ENCODE peak calls at places on chromosome 1, in eight cellular contexts. U is hepatocyte; Q is effector CD4-positive, alpha-beta T cell; F is NCI-H69; K is endothelial cell; L is naive thymus-derived CD4-positive, alpha-beta T cell; S is cerebellar cortex; Z is stimulated activated CD4-positive, alpha-beta T cell treated with anti-CD3 and anti-CD28 coated beads, Interleukin-1b, Interleukin-23, amount 100 ng/mL, for 1 hour. O is an unnamed sample.

GRCh38 chr1:43978551-43979260 is at the start of gene B4GALT2:
- DNase-seq in U (peak; percentile 77), Q (no peak), F (peak; percentile 70), K (peak; percentile 38), L (no peak), S (no peak), Z (no peak), O (peak; percentile 24)

GRCh38 chr1:27145934-27146354 is 9.0 kb downstream of the SLC9A1 start:
- DNase-seq in U (peak; percentile 72), Q (no peak), F (peak; percentile 7), K (no peak), L (no peak), S (no peak), Z (no peak), O (no peak)

GRCh38 chr1:93827128-93827527 is 51.9 kb downstream of the DNTTIP2 start:
- DNase-seq in U (no peak), Q (no peak), F (peak; percentile 60), K (no peak), L (no peak), S (peak; percentile 35), Z (no peak), O (no peak)

GRCh38 chr1:95206514-95206913 is 27.5 kb upstream of the RWDD3 start:
- DNase-seq in U (no peak), Q (no peak), F (no peak), K (no peak), L (no peak), S (no peak), Z (no peak), O (no peak)

GRCh38 chr1:88029142-88029541 is 654.9 kb upstream of the PKN2 start:
- DNase-seq in U (peak; percentile 63), Q (no peak), F (no peak), K (no peak), L (no peak), S (no peak), Z (no peak), O (no peak)

GRCh38 chr1:34419662-34420061 is 243.0 kb downstream of the C1orf94 start:
- DNase-seq in U (no peak), Q (no peak), F (peak; percentile 1), K (peak; percentile 18), L (no peak), S (no peak), Z (no peak), O (no peak)

GRCh38 chr1:93369734-93370133 is 24.0 kb downstream of the DR1 start:
- DNase-seq in U (no peak), Q (no peak), F (no peak), K (no peak), L (no peak), S (no peak), Z (no peak), O (no peak)

GRCh38 chr1:12475158-12475934 is 142.7 kb downstream of the DHRS3 start:
- DNase-seq in U (no peak), Q (no peak), F (no peak), K (no peak), L (no peak), S (no peak), Z (no peak), O (no peak)

GRCh38 chr1:156119503-156120209 is 5.1 kb downstream of the LMNA start:
- DNase-seq in U (peak; percentile 75), Q (no peak), F (peak; percentile 84), K (no peak), L (no peak), S (no peak), Z (no peak), O (no peak)

GRCh38 chr1:78223417-78224215 is 177.8 kb downstream of the GIPC2 start:
- DNase-seq in U (no peak), Q (no peak), F (no peak), K (no peak), L (no peak), S (no peak), Z (no peak), O (no peak)

GRCh38 chr1:2348346-2349275 is 42.7 kb downstream of the MORN1 start:
- DNase-seq in U (no peak), Q (peak; percentile 1), F (no peak), K (no peak), L (no peak), S (no peak), Z (no peak), O (no peak)

GRCh38 chr1:118254483-118254882 is 69.5 kb upstream of the SPAG17 start:
- DNase-seq in U (no peak), Q (no peak), F (no peak), K (no peak), L (no peak), S (no peak), Z (no peak), O (no peak)

GRCh38 chr1:59484090-59484489 is 187.2 kb downstream of the FGGY start:
- DNase-seq in U (peak; percentile 35), Q (no peak), F (no peak), K (no peak), L (no peak), S (no peak), Z (no peak), O (no peak)

GRCh38 chr1:224881762-224882211 is 47.7 kb upstream of the DNAH14 start:
- DNase-seq in U (no peak), Q (no peak), F (no peak), K (no peak), L (no peak), S (no peak), Z (no peak), O (no peak)

GRCh38 chr1:53024117-53024516 is 37.9 kb upstream of the PODN start:
- DNase-seq in U (no peak), Q (no peak), F (no peak), K (no peak), L (no peak), S (no peak), Z (no peak), O (no peak)

GRCh38 chr1:6148497-6149241 is 31.5 kb downstream of the CHD5 start:
- DNase-seq in U (peak; percentile 84), Q (peak; percentile 25), F (peak; percentile 68), K (peak; percentile 77), L (peak; percentile 53), S (no peak), Z (peak; percentile 22), O (no peak)

GRCh38 chr1:151542710-151543129 is 2.6 kb downstream of the TUFT1 start:
- DNase-seq in U (peak; percentile 41), Q (no peak), F (peak; percentile 96), K (no peak), L (no peak), S (no peak), Z (no peak), O (no peak)

GRCh38 chr1:7940745-7941436 is at the start of gene TNFRSF9:
- DNase-seq in U (peak; percentile 61), Q (peak; percentile 55), F (peak; percentile 20), K (no peak), L (no peak), S (no peak), Z (no peak), O (no peak)

GRCh38 chr1:102550729-102551384 is 554.1 kb upstream of the OLFM3 start:
- DNase-seq in U (peak; percentile 20), Q (no peak), F (peak; percentile 39), K (peak; percentile 36), L (no peak), S (peak; percentile 63), Z (no peak), O (no peak)

GRCh38 chr1:67555487-67556296 is 125.5 kb upstream of the SERBP1 start:
- DNase-seq in U (no peak), Q (no peak), F (peak; percentile 75), K (no peak), L (no peak), S (no peak), Z (no peak), O (no peak)

GRCh38 chr1:5885471-5886139 is 106.6 kb downstream of the NPHP4 start:
- DNase-seq in U (no peak), Q (no peak), F (no peak), K (no peak), L (no peak), S (no peak), Z (no peak), O (no peak)

GRCh38 chr1:17759114-17759513 is 4.0 kb downstream of the ACTL8 start:
- DNase-seq in U (no peak), Q (no peak), F (peak; percentile 1), K (peak; percentile 34), L (no peak), S (no peak), Z (no peak), O (no peak)

GRCh38 chr1:24735619-24736375 is 9.4 kb upstream of the CLIC4 start:
- DNase-seq in U (peak; percentile 48), Q (no peak), F (peak; percentile 94), K (no peak), L (no peak), S (peak; percentile 61), Z (no peak), O (peak; percentile 66)

GRCh38 chr1:108049083-108049819 is 84.3 kb upstream of the VAV3 start:
- DNase-seq in U (peak; percentile 25), Q (peak; percentile 4), F (peak; percentile 76), K (peak; percentile 55), L (no peak), S (peak; percentile 17), Z (no peak), O (no peak)

GRCh38 chr1:63772201-63772600 is 1.6 kb upstream of the ROR1 start:
- DNase-seq in U (no peak), Q (no peak), F (no peak), K (no peak), L (no peak), S (no peak), Z (no peak), O (no peak)

GRCh38 chr1:117735045-117735992 is 129.5 kb downstream of the TENT5C start:
- DNase-seq in U (peak; percentile 51), Q (no peak), F (peak; percentile 14), K (no peak), L (peak; percentile 31), S (no peak), Z (no peak), O (peak; percentile 3)

GRCh38 chr1:211579434-211580302 is 707 bp upstream of the SLC30A1 start:
- DNase-seq in U (peak; percentile 94), Q (no peak), F (peak; percentile 93), K (peak; percentile 60), L (no peak), S (peak; percentile 62), Z (no peak), O (peak; percentile 64)